ENCODE peak calls at places on chromosomes 1 and 21, in ten cellular contexts. F is stomach, M is breast epithelium, P is tibial nerve, C is ovary, S is right lobe of liver, N is IMR-90, H is heart left ventricle, W is prostate gland, O is H1. X is an unnamed sample.

GRCh38 chr1:74512516-74512915 is at the start of gene LRRC53:
- DNase-seq in W (no peak), H (no peak), N (no peak), S (no peak), M (no peak), C (no peak), O (no peak), P (no peak), F (no peak), X (no peak)

GRCh38 chr1:223531742-223532341 is 133.7 kb downstream of the CAPN8 start:
- DNase-seq in S (no peak), W (peak; percentile 18), P (no peak), C (no peak), O (peak; percentile 90), F (peak; percentile 75), H (peak; percentile 45), N (peak; percentile 19), M (peak; percentile 57), X (peak; percentile 72)

GRCh38 chr1:145926706-145927072 is 595 bp downstream of the RBM8A start:
- DNase-seq in F (no peak), M (no peak), C (no peak), O (no peak), S (no peak), H (no peak), N (no peak), W (no peak), P (no peak), X (no peak)

GRCh38 chr1:72435025-72435424 is 152.7 kb upstream of the NEGR1 start:
- DNase-seq in W (no peak), P (no peak), H (no peak), N (peak; percentile 80), C (no peak), O (no peak), M (no peak), F (no peak), S (no peak), X (no peak)

GRCh38 chr1:208314431-208314830 is 70.2 kb upstream of the PLXNA2 start:
- DNase-seq in W (no peak), C (no peak), S (no peak), M (no peak), H (no peak), O (no peak), F (no peak), N (no peak), P (no peak), X (no peak)

GRCh38 chr21:20083336-20083735 is 914.9 kb upstream of the NCAM2 start:
- DNase-seq in C (no peak), F (no peak), N (no peak), P (no peak), W (no peak), O (no peak), H (no peak), S (no peak), M (no peak), X (no peak)

GRCh38 chr1:155977607-155978324 is 581 bp downstream of the ARHGEF2 start:
- DNase-seq in N (no peak), O (peak; percentile 71), F (no peak), M (no peak), C (peak; percentile 67), H (peak; percentile 69), P (no peak), S (no peak), W (peak; percentile 26), X (peak; percentile 51)

GRCh38 chr1:226731257-226731893 is 7.7 kb downstream of the ITPKB start:
- DNase-seq in N (no peak), H (no peak), P (no peak), F (no peak), O (no peak), S (no peak), C (no peak), M (no peak), W (no peak), X (no peak)

GRCh38 chr1:214184992-214185391 is 96.0 kb upstream of the SMYD2 start:
- DNase-seq in C (no peak), F (no peak), M (no peak), O (no peak), P (no peak), H (no peak), W (no peak), N (no peak), S (no peak), X (no peak)

GRCh38 chr1:221154932-221155331 is 275.7 kb downstream of the HLX start:
- DNase-seq in N (no peak), P (no peak), C (no peak), W (no peak), M (no peak), H (no peak), O (no peak), F (no peak), S (no peak), X (no peak)

GRCh38 chr21:43953028-43953427 is 59.1 kb upstream of the TRAPPC10 start:
- DNase-seq in P (no peak), M (no peak), N (no peak), S (no peak), O (no peak), W (no peak), C (no peak), F (no peak), H (no peak), X (no peak)

GRCh38 chr1:18951818-18952391 is 4.6 kb downstream of the IFFO2 start:
- DNase-seq in M (no peak), O (no peak), C (no peak), H (no peak), N (no peak), P (no peak), W (no peak), S (peak; percentile 54), F (peak; percentile 36), X (no peak)

GRCh38 chr1:38990401-38990745 is 703 bp upstream of the AKIRIN1 start:
- DNase-seq in P (no peak), M (no peak), S (no peak), N (peak; percentile 37), O (no peak), H (no peak), C (no peak), W (no peak), F (no peak), X (no peak)

GRCh38 chr1:25666437-25666836 is 49.8 kb downstream of the MAN1C1 start:
- DNase-seq in N (no peak), H (no peak), F (no peak), S (no peak), P (no peak), C (no peak), M (no peak), O (no peak), W (no peak), X (no peak)

GRCh38 chr1:232984577-232985425 is 34.4 kb downstream of the NTPCR start:
- DNase-seq in P (no peak), H (no peak), C (no peak), N (no peak), M (no peak), O (no peak), F (no peak), W (no peak), S (no peak), X (no peak)

GRCh38 chr1:206925116-206925736 is 3.5 kb upstream of the FCMR start:
- DNase-seq in H (peak; percentile 45), O (no peak), P (no peak), M (no peak), S (peak; percentile 71), F (peak; percentile 52), N (no peak), C (no peak), W (no peak), X (no peak)

GRCh38 chr1:226100436-226101347 is 38.2 kb downstream of the H3-3A start:
- DNase-seq in F (peak; percentile 42), C (no peak), M (no peak), W (no peak), S (no peak), P (no peak), O (no peak), H (peak; percentile 35), N (peak; percentile 81), X (no peak)

GRCh38 chr1:244665771-244666217 is 12.9 kb downstream of the DESI2 start:
- DNase-seq in F (no peak), H (no peak), N (peak; percentile 45), S (no peak), P (no peak), W (no peak), C (no peak), M (no peak), O (no peak), X (no peak)

GRCh38 chr1:235083589-235084323 is 44.9 kb downstream of the TOMM20 start:
- DNase-seq in C (peak; percentile 80), O (peak; percentile 77), W (peak; percentile 80), H (peak; percentile 88), P (peak; percentile 67), N (peak; percentile 94), F (peak; percentile 80), M (peak; percentile 87), S (peak; percentile 90), X (peak; percentile 95)
- H3K4me3 ChIP-seq in C (peak overlapping the region; percentile 19), O (no peak overlapping the region), W (no peak overlapping the region), H (peak overlapping the region; percentile 30), P (peak overlapping the region; percentile 23), N (peak overlapping the region; percentile 6), F (peak overlapping the region; percentile 28), M (peak overlapping the region; percentile 47), S (no peak overlapping the region), X (no peak overlapping the region)

GRCh38 chr21:18522181-18522771 is 118.7 kb upstream of the TMPRSS15 start:
- DNase-seq in P (no peak), O (no peak), S (no peak), C (no peak), N (no peak), W (no peak), H (no peak), M (no peak), F (no peak), X (no peak)
- TF ChIP-seq CTCF in P (no peak), O (no peak), S (no peak), C (no peak), N (no peak), W (no peak), H (no peak), M (no peak), F (peak; percentile 16), X (no peak)

DNA sequence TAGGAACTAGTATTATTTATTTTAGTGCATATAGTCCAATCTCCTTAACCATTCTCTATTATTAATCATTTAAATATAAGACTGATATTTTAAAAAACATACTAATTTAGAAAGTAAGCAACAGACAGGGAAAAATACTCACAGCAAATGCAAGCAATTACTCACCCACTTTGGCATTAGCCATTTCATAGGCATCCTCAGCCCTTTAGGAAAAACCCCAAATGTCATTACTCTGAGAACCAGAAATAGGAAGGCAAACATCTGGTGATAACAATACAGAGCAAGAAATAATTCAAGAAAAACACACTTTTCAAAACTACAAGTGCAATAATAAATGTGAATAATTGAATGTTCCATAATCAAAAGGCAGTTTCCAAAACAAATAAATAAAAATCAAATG is 545.1 kb downstream of the PLPP3 start:
- DNase-seq in W (no peak), H (no peak), M (no peak), N (peak; percentile 75), S (no peak), P (no peak), C (no peak), O (no peak), F (no peak), X (no peak)
- TF ChIP-seq POLR2A in W (no peak), H (no peak), M (no peak), N (no peak), S (no peak), P (no peak), C (no peak), O (no peak), F (no peak), X (no peak)

GRCh38 chr1:95072532-95073419 is at the start of gene ALG14:
- DNase-seq in W (peak; percentile 93), S (peak; percentile 96), P (peak; percentile 86), H (peak; percentile 96), O (peak; percentile 90), C (peak; percentile 94), F (peak; percentile 94), M (peak; percentile 93), N (peak; percentile 96), X (peak; percentile 96)
- H3K4me3 ChIP-seq in W (peak within 1 kb of the TSS; percentile 68), S (peak within 1 kb of the TSS; percentile 67), P (peak within 1 kb of the TSS; percentile 74), H (peak within 1 kb of the TSS; percentile 90), O (peak within 1 kb of the TSS; percentile 81), C (peak within 1 kb of the TSS; percentile 67), F (peak within 1 kb of the TSS; percentile 65), M (peak within 1 kb of the TSS; percentile 76), N (peak within 1 kb of the TSS; percentile 67), X (peak within 1 kb of the TSS; percentile 50)